ENCODE peak calls at places on chromosomes 5 and 9, in six cellular contexts. One of them, this sample, is unnamed.
A peak's percentile ranks its signal among the peaks of the same experiment; 100 is the strongest.

GRCh38 chr5:141677415-141677814 is 4.6 kb downstream of the ARAP3 start:
- DNase-seq in foreskin fibroblast: no peak
- DNase-seq in AG10803: no peak
- DNase-seq in lung: no peak
- DNase-seq in suprapubic skin: no peak
- DNase-seq in progenitor cell of endocrine pancreas: no peak
- DNase-seq in this sample: no peak

GRCh38 chr9:93642961-93643360 is 66.6 kb downstream of the PHF2 start:
- DNase-seq in foreskin fibroblast: peak; percentile 88
- DNase-seq in AG10803: peak; percentile 82
- DNase-seq in lung: no peak
- DNase-seq in suprapubic skin: no peak
- DNase-seq in progenitor cell of endocrine pancreas: no peak
- DNase-seq in this sample: no peak

GRCh38 chr5:133844836-133845235 is 123.6 kb downstream of the C5orf15 start:
- DNase-seq in foreskin fibroblast: no peak
- DNase-seq in AG10803: no peak
- DNase-seq in lung: no peak
- DNase-seq in suprapubic skin: no peak
- DNase-seq in progenitor cell of endocrine pancreas: no peak
- DNase-seq in this sample: no peak

GRCh38 chr5:137228816-137229215 is 270.3 kb downstream of the SPOCK1 start:
- DNase-seq in foreskin fibroblast: no peak
- DNase-seq in AG10803: no peak
- DNase-seq in lung: no peak
- DNase-seq in suprapubic skin: no peak
- DNase-seq in progenitor cell of endocrine pancreas: no peak
- DNase-seq in this sample: no peak

GRCh38 chr5:152369298-152369697 is 35.8 kb downstream of the NMUR2 start:
- DNase-seq in foreskin fibroblast: no peak
- DNase-seq in AG10803: no peak
- DNase-seq in lung: no peak
- DNase-seq in suprapubic skin: no peak
- DNase-seq in progenitor cell of endocrine pancreas: no peak
- DNase-seq in this sample: no peak

GRCh38 chr5:110769282-110769681 is 30.5 kb downstream of the SLC25A46 start:
- DNase-seq in foreskin fibroblast: peak; percentile 76
- DNase-seq in AG10803: peak; percentile 89
- DNase-seq in lung: no peak
- DNase-seq in suprapubic skin: no peak
- DNase-seq in progenitor cell of endocrine pancreas: no peak
- DNase-seq in this sample: no peak

GRCh38 chr5:170278611-170279500 is 18.7 kb downstream of the LCP2 start:
- DNase-seq in foreskin fibroblast: no peak
- DNase-seq in AG10803: no peak
- DNase-seq in lung: peak; percentile 59
- DNase-seq in suprapubic skin: no peak
- DNase-seq in progenitor cell of endocrine pancreas: no peak
- DNase-seq in this sample: peak; percentile 92

GRCh38 chr9:100117316-100117715 is 18.3 kb downstream of the INVS start:
- DNase-seq in foreskin fibroblast: no peak
- DNase-seq in AG10803: no peak
- DNase-seq in lung: no peak
- DNase-seq in suprapubic skin: no peak
- DNase-seq in progenitor cell of endocrine pancreas: no peak
- DNase-seq in this sample: no peak

GRCh38 chr9:89923961-89924504 is 319.2 kb downstream of the GADD45G start:
- DNase-seq in foreskin fibroblast: no peak
- DNase-seq in AG10803: no peak
- DNase-seq in lung: no peak
- DNase-seq in suprapubic skin: no peak
- DNase-seq in progenitor cell of endocrine pancreas: no peak
- DNase-seq in this sample: no peak

GRCh38 chr5:32182463-32183081 is 8.5 kb upstream of the GOLPH3 start:
- DNase-seq in foreskin fibroblast: no peak
- DNase-seq in AG10803: no peak
- DNase-seq in lung: no peak
- DNase-seq in suprapubic skin: no peak
- DNase-seq in progenitor cell of endocrine pancreas: no peak
- DNase-seq in this sample: no peak

GRCh38 chr5:32193591-32193990 is 19.5 kb upstream of the GOLPH3 start:
- DNase-seq in foreskin fibroblast: peak; percentile 78
- DNase-seq in AG10803: peak; percentile 67
- DNase-seq in lung: peak; percentile 93
- DNase-seq in suprapubic skin: peak; percentile 81
- DNase-seq in progenitor cell of endocrine pancreas: no peak
- DNase-seq in this sample: peak; percentile 63

GRCh38 chr5:32190094-32190493 is 16.0 kb upstream of the GOLPH3 start:
- DNase-seq in foreskin fibroblast: peak; percentile 71
- DNase-seq in AG10803: peak; percentile 98
- DNase-seq in lung: no peak
- DNase-seq in suprapubic skin: no peak
- DNase-seq in progenitor cell of endocrine pancreas: no peak
- DNase-seq in this sample: no peak

DNA sequence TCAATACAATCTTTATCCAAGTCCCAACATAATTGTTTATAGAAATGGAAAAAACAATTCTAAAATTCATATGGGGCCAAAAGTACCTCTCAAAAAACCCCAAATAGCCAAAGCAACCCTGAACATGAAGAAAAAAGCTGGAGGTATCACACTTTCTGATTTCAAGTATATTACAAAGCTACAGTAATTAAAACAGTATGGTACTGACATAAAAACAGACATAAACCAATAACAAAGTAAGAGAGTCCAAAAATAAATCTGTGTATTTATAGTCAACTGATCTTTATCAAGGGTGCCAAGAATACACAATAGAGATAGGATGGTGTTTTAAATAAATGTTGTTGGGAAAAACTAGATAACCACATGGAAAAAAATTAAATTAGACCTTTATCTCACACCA is 13.6 kb upstream of the GOLPH3 start:
- DNase-seq in foreskin fibroblast: no peak
- DNase-seq in AG10803: no peak
- DNase-seq in lung: no peak
- DNase-seq in suprapubic skin: no peak
- DNase-seq in progenitor cell of endocrine pancreas: no peak
- DNase-seq in this sample: no peak
- TF ChIP-seq CTCF in foreskin fibroblast: no peak
- TF ChIP-seq CTCF in AG10803: no peak
- TF ChIP-seq CTCF in lung: no peak
- TF ChIP-seq CTCF in suprapubic skin: no peak
- TF ChIP-seq CTCF in progenitor cell of endocrine pancreas: no peak
- TF ChIP-seq CTCF in this sample: no peak

GRCh38 chr9:98120476-98120875 is 1.5 kb upstream of the TRIM14 start:
- DNase-seq in foreskin fibroblast: no peak
- DNase-seq in AG10803: no peak
- DNase-seq in lung: no peak
- DNase-seq in suprapubic skin: no peak
- DNase-seq in progenitor cell of endocrine pancreas: no peak
- DNase-seq in this sample: no peak

GRCh38 chr9:98118640-98119601 is at the start of gene TRIM14:
- DNase-seq in foreskin fibroblast: peak; percentile 51
- DNase-seq in AG10803: peak; percentile 41
- DNase-seq in lung: peak; percentile 68
- DNase-seq in suprapubic skin: no peak
- DNase-seq in progenitor cell of endocrine pancreas: peak; percentile 39
- DNase-seq in this sample: no peak

GRCh38 chr9:98121096-98121495 is 2.1 kb upstream of the TRIM14 start:
- DNase-seq in foreskin fibroblast: no peak
- DNase-seq in AG10803: peak; percentile 8
- DNase-seq in lung: no peak
- DNase-seq in suprapubic skin: no peak
- DNase-seq in progenitor cell of endocrine pancreas: no peak
- DNase-seq in this sample: no peak

DNA sequence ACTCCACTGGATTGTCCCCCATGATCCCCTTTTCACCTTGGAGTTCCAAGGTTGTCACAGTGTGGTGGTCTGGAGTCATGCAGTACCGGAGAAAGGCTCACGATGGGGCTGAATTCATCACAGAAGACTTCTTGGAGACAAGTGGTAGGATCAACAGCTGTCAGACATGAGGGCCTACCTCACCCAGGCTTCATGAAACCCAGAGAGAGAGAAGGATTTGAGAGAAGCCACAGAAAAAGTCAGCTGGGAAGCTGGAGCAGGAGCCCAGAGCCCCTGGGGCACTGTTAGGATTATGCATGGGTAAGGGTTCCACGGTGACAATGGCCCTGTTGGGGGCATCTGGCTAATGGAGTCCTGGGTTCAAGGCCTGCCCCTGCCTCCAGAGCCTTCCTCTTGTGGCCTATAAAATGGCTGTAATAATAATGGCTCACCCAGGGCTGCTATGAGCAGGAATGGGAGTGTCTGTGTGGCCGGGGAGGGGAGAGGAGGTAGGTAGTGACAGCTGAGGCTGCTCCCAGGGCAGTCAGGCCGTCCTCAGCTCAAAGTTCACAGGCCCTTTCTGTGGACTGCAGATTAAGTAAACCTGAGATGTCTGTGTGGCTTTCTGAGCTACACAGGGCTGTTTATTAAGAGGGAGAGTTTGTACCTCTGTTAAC is 910 bp downstream of the TRIM14 start:
- DNase-seq in foreskin fibroblast: peak; percentile 21
- DNase-seq in AG10803: peak; percentile 21
- DNase-seq in lung: no peak
- DNase-seq in suprapubic skin: no peak
- DNase-seq in progenitor cell of endocrine pancreas: no peak
- DNase-seq in this sample: no peak
- TF ChIP-seq CTCF in foreskin fibroblast: peak; percentile 27
- TF ChIP-seq CTCF in AG10803: peak; percentile 29
- TF ChIP-seq CTCF in lung: no peak
- TF ChIP-seq CTCF in suprapubic skin: peak; percentile 18
- TF ChIP-seq CTCF in progenitor cell of endocrine pancreas: no peak
- TF ChIP-seq CTCF in this sample: peak; percentile 62

DNA sequence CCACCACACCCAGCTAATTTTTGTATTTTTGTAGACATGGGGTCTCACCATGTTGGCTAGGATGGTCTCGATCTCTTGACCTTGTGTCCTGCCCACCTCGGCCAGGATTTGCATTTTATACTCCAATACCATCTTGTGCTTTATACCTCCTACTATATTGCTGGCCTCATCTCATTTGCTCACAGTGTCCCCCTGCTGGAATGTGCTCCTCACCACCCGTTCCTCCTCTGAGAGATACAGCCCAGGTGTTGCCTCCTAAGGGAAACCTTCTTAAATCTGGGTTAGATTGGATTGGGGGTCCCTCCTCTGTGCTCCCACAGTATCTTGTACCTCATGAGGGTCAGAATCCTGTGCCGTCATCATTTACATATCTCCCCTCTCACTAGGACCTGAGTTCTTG is 131.7 kb downstream of the PAPPA start:
- DNase-seq in foreskin fibroblast: no peak
- DNase-seq in AG10803: no peak
- DNase-seq in lung: no peak
- DNase-seq in suprapubic skin: no peak
- DNase-seq in progenitor cell of endocrine pancreas: no peak
- DNase-seq in this sample: no peak
- TF ChIP-seq CTCF in foreskin fibroblast: no peak
- TF ChIP-seq CTCF in AG10803: no peak
- TF ChIP-seq CTCF in lung: no peak
- TF ChIP-seq CTCF in suprapubic skin: no peak
- TF ChIP-seq CTCF in progenitor cell of endocrine pancreas: peak; percentile 25
- TF ChIP-seq CTCF in this sample: no peak

DNA sequence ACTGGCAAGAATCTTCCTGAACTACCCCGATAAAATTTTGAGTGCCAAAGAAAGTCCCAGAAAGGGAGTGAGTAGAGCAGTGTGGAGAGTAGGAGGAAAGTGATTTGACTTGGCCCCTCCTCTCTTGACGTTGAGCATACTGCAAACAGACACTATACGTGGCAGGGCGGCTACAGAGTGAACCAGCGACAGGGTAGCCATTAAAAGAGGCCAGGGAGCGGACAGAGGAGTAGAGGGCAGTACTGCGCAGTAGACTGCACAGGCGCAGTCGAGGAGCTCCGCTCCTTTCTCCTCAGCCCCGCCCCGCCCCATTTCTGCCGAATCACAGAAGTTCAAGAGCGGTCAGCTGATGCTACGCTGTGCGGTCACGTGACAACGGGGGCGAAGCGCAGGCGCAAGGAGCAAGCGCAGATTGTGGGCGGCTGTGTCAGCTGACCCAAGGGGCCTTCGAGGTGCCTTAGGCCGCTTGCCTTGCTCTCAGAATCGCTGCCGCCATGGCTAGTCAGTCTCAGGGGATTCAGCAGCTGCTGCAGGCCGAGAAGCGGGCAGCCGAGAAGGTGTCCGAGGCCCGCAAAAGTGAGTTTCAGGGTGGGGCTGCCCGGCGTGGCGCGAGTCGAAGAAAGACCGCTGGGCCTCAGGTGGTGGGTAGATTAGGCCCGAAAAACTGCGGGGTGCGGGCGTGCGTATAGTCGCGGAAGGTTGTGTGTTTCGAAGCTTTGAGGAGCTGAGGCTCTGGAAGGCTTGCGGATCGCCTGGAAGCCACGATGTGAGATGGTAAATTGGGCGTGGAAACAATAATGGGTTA is at the start of gene ATP6V1G1:
- DNase-seq in foreskin fibroblast: peak; percentile 99
- DNase-seq in AG10803: peak; percentile 99
- DNase-seq in lung: peak; percentile 100
- DNase-seq in suprapubic skin: peak; percentile 100
- DNase-seq in progenitor cell of endocrine pancreas: peak; percentile 98
- DNase-seq in this sample: peak; percentile 100
- TF ChIP-seq CTCF in foreskin fibroblast: no peak
- TF ChIP-seq CTCF in AG10803: peak; percentile 26
- TF ChIP-seq CTCF in lung: no peak
- TF ChIP-seq CTCF in suprapubic skin: no peak
- TF ChIP-seq CTCF in progenitor cell of endocrine pancreas: peak; percentile 10
- TF ChIP-seq CTCF in this sample: no peak

DNA sequence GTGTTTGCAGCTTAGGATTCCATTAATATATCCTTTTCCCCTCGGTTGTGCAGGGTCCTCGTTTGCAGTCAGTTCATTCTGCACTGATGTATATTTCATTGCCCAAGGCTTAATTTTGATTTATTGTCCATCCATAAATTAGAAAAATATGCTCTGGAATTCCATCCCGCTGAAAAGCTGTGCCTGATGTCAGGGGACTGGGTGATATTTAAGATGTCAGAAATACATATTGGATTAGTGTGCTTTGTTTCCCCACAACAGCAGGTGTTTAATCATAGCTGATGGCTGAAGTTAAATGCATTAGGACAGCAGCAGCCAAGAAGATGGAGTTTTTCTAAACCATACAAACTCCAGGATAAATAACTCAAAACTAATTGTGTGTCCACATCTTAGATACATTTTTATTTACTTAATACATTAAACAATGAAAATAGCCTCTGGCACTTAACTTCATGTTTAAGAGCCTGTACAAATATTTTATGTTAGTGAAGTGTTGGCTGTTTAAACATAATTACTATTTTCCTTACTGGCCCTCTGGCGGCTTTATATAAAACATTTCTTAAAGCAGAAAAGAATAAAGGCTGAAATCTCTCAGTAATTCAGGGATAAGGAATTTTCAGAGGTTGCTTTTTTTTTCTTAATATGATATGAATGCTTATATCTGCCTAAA is 170.4 kb upstream of the TBCA start:
- DNase-seq in foreskin fibroblast: no peak
- DNase-seq in AG10803: peak; percentile 5
- DNase-seq in lung: no peak
- DNase-seq in suprapubic skin: no peak
- DNase-seq in progenitor cell of endocrine pancreas: no peak
- DNase-seq in this sample: no peak
- TF ChIP-seq CTCF in foreskin fibroblast: no peak
- TF ChIP-seq CTCF in AG10803: no peak
- TF ChIP-seq CTCF in lung: no peak
- TF ChIP-seq CTCF in suprapubic skin: no peak
- TF ChIP-seq CTCF in progenitor cell of endocrine pancreas: no peak
- TF ChIP-seq CTCF in this sample: no peak